ENCODE peak calls at places on chromosomes 2 and 18, in four cellular contexts. One of them, this sample, is unnamed.

GRCh38 chr18:5943514-5943913 is 48.2 kb upstream of the TMEM200C start:
- DNase-seq in WTC11: no peak
- DNase-seq in K562: no peak
- DNase-seq in HepG2: no peak
- DNase-seq in this sample: no peak

GRCh38 chr2:181281206-181281832 is 175.9 kb upstream of the ITGA4 start:
- DNase-seq in WTC11: no peak
- DNase-seq in K562: no peak
- DNase-seq in HepG2: no peak
- DNase-seq in this sample: no peak

GRCh38 chr18:74310411-74310810 is 5.2 kb upstream of the C18orf63 start:
- DNase-seq in WTC11: no peak
- DNase-seq in K562: no peak
- DNase-seq in HepG2: peak
- DNase-seq in this sample: peak

GRCh38 chr18:57789105-57789504 is 14.0 kb downstream of the ATP8B1 start:
- DNase-seq in WTC11: no peak
- DNase-seq in K562: no peak
- DNase-seq in HepG2: no peak
- DNase-seq in this sample: no peak

GRCh38 chr2:101883860-101884259 is 107.9 kb upstream of the IL1R2 start:
- DNase-seq in WTC11: no peak
- DNase-seq in K562: peak
- DNase-seq in HepG2: peak
- DNase-seq in this sample: peak

GRCh38 chr2:208466133-208466919 is 59.7 kb downstream of the PTH2R start:
- DNase-seq in WTC11: peak
- DNase-seq in K562: peak
- DNase-seq in HepG2: peak
- DNase-seq in this sample: peak

GRCh38 chr2:183610724-183611123 is 486.5 kb downstream of the NUP35 start:
- DNase-seq in WTC11: no peak
- DNase-seq in K562: no peak
- DNase-seq in HepG2: no peak
- DNase-seq in this sample: no peak

GRCh38 chr2:12928706-12929291 is 212.1 kb downstream of the TRIB2 start:
- DNase-seq in WTC11: no peak
- DNase-seq in K562: no peak
- DNase-seq in HepG2: no peak
- DNase-seq in this sample: no peak

GRCh38 chr2:215410932-215411285 is 25.0 kb downstream of the FN1 start:
- DNase-seq in WTC11: no peak
- DNase-seq in K562: no peak
- DNase-seq in HepG2: peak
- DNase-seq in this sample: peak

GRCh38 chr2:72263781-72264060 is 116.1 kb upstream of the CYP26B1 start:
- DNase-seq in WTC11: no peak
- DNase-seq in K562: no peak
- DNase-seq in HepG2: no peak
- DNase-seq in this sample: no peak

GRCh38 chr18:54720590-54720989 is 107.7 kb upstream of the RAB27B start:
- DNase-seq in WTC11: no peak
- DNase-seq in K562: no peak
- DNase-seq in HepG2: no peak
- DNase-seq in this sample: no peak

GRCh38 chr2:158120664-158121063 is 19.0 kb downstream of the UPP2 start:
- DNase-seq in WTC11: no peak
- DNase-seq in K562: no peak
- DNase-seq in HepG2: no peak
- DNase-seq in this sample: no peak

GRCh38 chr2:79620679-79621078 is 107.8 kb downstream of the CTNNA2 start:
- DNase-seq in WTC11: no peak
- DNase-seq in K562: no peak
- DNase-seq in HepG2: no peak
- DNase-seq in this sample: peak

GRCh38 chr18:43587538-43588153 is 310.4 kb upstream of the SYT4 start:
- DNase-seq in WTC11: no peak
- DNase-seq in K562: peak
- DNase-seq in HepG2: peak
- DNase-seq in this sample: no peak

GRCh38 chr2:120395686-120396518 is 50.0 kb downstream of the INHBB start:
- DNase-seq in WTC11: no peak
- DNase-seq in K562: no peak
- DNase-seq in HepG2: peak
- DNase-seq in this sample: peak

GRCh38 chr2:233699424-233700027 is 6.8 kb downstream of the UGT1A6 start:
- DNase-seq in WTC11: no peak
- DNase-seq in K562: no peak
- DNase-seq in HepG2: no peak
- DNase-seq in this sample: no peak

GRCh38 chr2:88180594-88181240 is 10.6 kb downstream of the THNSL2 start:
- DNase-seq in WTC11: no peak
- DNase-seq in K562: no peak
- DNase-seq in HepG2: no peak
- DNase-seq in this sample: peak

GRCh38 chr2:158619496-158619895 is 162.7 kb downstream of the PKP4 start:
- DNase-seq in WTC11: no peak
- DNase-seq in K562: no peak
- DNase-seq in HepG2: peak
- DNase-seq in this sample: no peak

GRCh38 chr2:85844486-85844885 is 44.3 kb downstream of the ST3GAL5 start:
- DNase-seq in WTC11: no peak
- DNase-seq in K562: no peak
- DNase-seq in HepG2: no peak
- DNase-seq in this sample: no peak

DNA sequence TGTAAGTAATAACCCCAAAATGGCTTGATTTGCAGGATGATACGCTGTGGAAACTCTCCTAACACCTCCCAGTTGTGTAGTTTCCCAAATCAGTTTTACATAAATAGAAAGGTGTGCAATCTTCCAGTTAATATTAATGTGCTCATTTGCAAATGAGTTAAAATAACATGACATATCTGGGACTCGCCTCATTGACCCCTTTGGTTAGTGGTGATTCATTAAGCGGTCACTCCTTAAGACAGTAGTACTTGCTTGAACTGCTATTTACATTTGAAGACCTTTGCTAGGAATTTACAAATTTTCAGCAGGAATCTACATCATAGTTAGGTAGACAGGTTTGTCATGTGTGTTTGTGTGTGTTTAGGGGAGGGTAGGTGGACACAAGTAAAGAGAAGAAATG is 1367.7 kb upstream of the CELF4 start:
- DNase-seq in WTC11: no peak
- DNase-seq in K562: no peak
- DNase-seq in HepG2: no peak
- DNase-seq in this sample: no peak
- TF ChIP-seq NR3C1 in WTC11: no peak
- TF ChIP-seq NR3C1 in K562: no peak
- TF ChIP-seq NR3C1 in HepG2: no peak
- TF ChIP-seq NR3C1 in this sample: no peak

DNA sequence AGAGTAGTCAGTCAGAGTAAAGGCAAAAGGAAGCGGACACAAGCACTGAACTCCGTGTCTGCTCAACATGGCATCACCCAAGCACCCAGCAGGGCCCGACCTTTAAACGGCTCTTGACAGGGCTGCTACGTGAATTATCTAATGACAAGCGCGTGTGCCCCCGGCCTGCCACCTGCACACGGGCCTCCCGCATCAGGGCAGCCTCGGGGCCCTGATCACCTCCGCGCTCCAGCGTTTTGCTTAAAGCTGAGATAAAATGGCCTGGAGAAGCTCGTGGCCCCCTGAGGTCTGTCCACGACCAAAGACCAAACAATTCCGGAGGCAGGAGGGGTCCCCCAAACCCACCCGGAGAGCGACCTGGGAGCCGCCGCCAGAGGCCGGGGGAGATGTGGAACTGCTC is 376 bp downstream of the NDUFA10 start:
- DNase-seq in WTC11: no peak
- DNase-seq in K562: peak
- DNase-seq in HepG2: peak
- DNase-seq in this sample: peak
- TF ChIP-seq JUN in WTC11: peak
- TF ChIP-seq JUN in K562: no peak
- TF ChIP-seq JUN in HepG2: no peak
- TF ChIP-seq JUN in this sample: no peak

DNA sequence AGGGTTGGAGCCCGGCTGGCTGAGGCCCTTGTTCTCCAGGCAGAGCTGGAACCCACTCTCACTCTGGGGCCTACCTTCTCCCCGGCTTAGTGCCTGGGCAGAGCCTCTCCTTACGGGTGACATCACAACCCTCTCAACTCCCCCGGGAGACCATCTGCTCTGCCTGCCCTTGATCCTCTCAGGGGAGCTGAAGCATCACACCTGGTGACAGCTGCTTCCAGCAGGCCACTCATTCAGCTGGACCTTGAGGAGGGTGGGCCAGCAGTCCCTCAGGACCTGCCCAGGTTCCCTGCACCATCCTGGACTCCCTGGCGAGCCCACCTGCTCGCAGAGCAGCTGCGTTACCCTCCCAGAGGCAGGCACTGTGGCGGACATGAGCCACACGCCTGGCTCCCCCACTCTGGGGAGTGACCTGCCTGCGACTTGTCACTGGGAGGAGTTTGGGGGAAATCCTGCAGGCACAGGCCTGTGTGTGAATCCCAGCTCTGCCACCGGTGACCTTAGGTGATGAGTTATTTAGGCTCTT is 13.1 kb downstream of the HS6ST1 start:
- DNase-seq in WTC11: no peak
- DNase-seq in K562: peak
- DNase-seq in HepG2: no peak
- DNase-seq in this sample: no peak
- TF ChIP-seq NR3C1 in WTC11: no peak
- TF ChIP-seq NR3C1 in K562: no peak
- TF ChIP-seq NR3C1 in HepG2: no peak
- TF ChIP-seq NR3C1 in this sample: no peak

DNA sequence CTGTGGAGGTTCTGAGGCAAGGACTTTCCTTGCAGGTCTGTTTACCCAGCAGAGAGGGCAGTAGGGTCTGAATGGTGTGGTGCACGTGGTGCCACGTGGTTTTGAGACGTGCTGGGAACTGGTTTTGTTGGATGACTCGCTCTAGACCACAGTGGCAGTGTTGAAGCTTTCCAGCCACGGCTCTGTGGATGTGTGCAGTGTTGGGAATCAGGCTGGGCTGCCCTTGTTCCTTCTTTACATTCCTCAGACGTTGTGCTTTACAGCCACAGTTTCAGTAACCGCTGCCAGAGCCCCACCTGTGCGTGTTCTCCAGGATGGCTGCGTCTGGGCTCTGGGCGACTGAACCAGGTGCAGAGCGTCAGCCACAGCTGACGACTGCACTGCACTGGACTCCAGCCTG is 8.2 kb downstream of the CTDP1 start:
- DNase-seq in WTC11: no peak
- DNase-seq in K562: no peak
- DNase-seq in HepG2: no peak
- DNase-seq in this sample: no peak
- TF ChIP-seq JUN in WTC11: no peak
- TF ChIP-seq JUN in K562: no peak
- TF ChIP-seq JUN in HepG2: no peak
- TF ChIP-seq JUN in this sample: no peak

GRCh38 chr2:237519506-237520245 is 32.6 kb downstream of the MLPH start:
- DNase-seq in WTC11: no peak
- DNase-seq in K562: no peak
- DNase-seq in HepG2: no peak
- DNase-seq in this sample: no peak
- TF ChIP-seq NR3C1 in WTC11: no peak
- TF ChIP-seq NR3C1 in K562: no peak
- TF ChIP-seq NR3C1 in HepG2: no peak
- TF ChIP-seq NR3C1 in this sample: no peak

GRCh38 chr2:241673797-241674725 is 12.6 kb downstream of the DTYMK start:
- DNase-seq in WTC11: peak
- DNase-seq in K562: peak
- DNase-seq in HepG2: peak
- DNase-seq in this sample: peak
- TF ChIP-seq JUN in WTC11: no peak
- TF ChIP-seq JUN in K562: no peak
- TF ChIP-seq JUN in HepG2: no peak
- TF ChIP-seq JUN in this sample: no peak

GRCh38 chr2:128304715-128305554 is 13.7 kb downstream of the HS6ST1 start:
- DNase-seq in WTC11: peak
- DNase-seq in K562: peak
- DNase-seq in HepG2: peak
- DNase-seq in this sample: peak
- TF ChIP-seq NR3C1 in WTC11: no peak
- TF ChIP-seq NR3C1 in K562: no peak
- TF ChIP-seq NR3C1 in HepG2: no peak
- TF ChIP-seq NR3C1 in this sample: no peak

GRCh38 chr2:190766174-190766572 is 114.4 kb upstream of the GLS start:
- DNase-seq in WTC11: no peak
- DNase-seq in K562: no peak
- DNase-seq in HepG2: no peak
- DNase-seq in this sample: no peak
- TF ChIP-seq JUN in WTC11: no peak
- TF ChIP-seq JUN in K562: no peak
- TF ChIP-seq JUN in HepG2: no peak
- TF ChIP-seq JUN in this sample: no peak

This sample was measured in A549.